ENCODE peak calls at places on chromosomes 3 and 15, in eight cellular contexts. M, N, X, G, A, P, J and W are unnamed samples.

GRCh38 chr3:162897286-162897685 is 1400.7 kb downstream of the OTOL1 start:
- DNase-seq in J (no peak), G (no peak), M (no peak), A (no peak), X (no peak), N (no peak), P (no peak), W (no peak)

GRCh38 chr15:76341366-76342045 is 4.9 kb downstream of the ISL2 start:
- DNase-seq in J (no peak), N (no peak), X (no peak), M (peak; percentile 43), A (no peak), P (peak; percentile 76), G (no peak), W (no peak)

GRCh38 chr15:39997031-39997430 is 42.0 kb downstream of the SRP14 start:
- DNase-seq in X (no peak), N (no peak), J (no peak), G (no peak), A (no peak), P (no peak), M (no peak), W (no peak)

GRCh38 chr15:99249270-99249817 is at the start of gene TTC23:
- DNase-seq in N (no peak), M (peak; percentile 21), A (peak; percentile 23), P (peak; percentile 48), G (peak; percentile 86), J (no peak), X (no peak), W (no peak)

GRCh38 chr3:101950510-101950909 is 101.2 kb downstream of the NFKBIZ start:
- DNase-seq in J (no peak), M (no peak), P (no peak), N (no peak), G (no peak), X (peak; percentile 87), A (no peak), W (no peak)

GRCh38 chr3:31546152-31546551 is 13.4 kb downstream of the STT3B start:
- DNase-seq in P (no peak), A (no peak), M (no peak), J (no peak), G (no peak), X (no peak), N (no peak), W (peak; percentile 67)

GRCh38 chr3:17195856-17196604 is 311.3 kb downstream of the PLCL2 start:
- DNase-seq in P (no peak), G (no peak), M (no peak), A (no peak), X (peak; percentile 83), N (no peak), J (no peak), W (no peak)

GRCh38 chr3:30167511-30168135 is 438.8 kb upstream of the TGFBR2 start:
- DNase-seq in A (no peak), J (no peak), X (no peak), P (no peak), G (no peak), N (no peak), M (no peak), W (no peak)

GRCh38 chr3:129616713-129617112 is 10.2 kb upstream of the PLXND1 start:
- DNase-seq in X (no peak), M (no peak), J (no peak), G (no peak), A (no peak), N (no peak), P (no peak), W (peak; percentile 74)

DNA sequence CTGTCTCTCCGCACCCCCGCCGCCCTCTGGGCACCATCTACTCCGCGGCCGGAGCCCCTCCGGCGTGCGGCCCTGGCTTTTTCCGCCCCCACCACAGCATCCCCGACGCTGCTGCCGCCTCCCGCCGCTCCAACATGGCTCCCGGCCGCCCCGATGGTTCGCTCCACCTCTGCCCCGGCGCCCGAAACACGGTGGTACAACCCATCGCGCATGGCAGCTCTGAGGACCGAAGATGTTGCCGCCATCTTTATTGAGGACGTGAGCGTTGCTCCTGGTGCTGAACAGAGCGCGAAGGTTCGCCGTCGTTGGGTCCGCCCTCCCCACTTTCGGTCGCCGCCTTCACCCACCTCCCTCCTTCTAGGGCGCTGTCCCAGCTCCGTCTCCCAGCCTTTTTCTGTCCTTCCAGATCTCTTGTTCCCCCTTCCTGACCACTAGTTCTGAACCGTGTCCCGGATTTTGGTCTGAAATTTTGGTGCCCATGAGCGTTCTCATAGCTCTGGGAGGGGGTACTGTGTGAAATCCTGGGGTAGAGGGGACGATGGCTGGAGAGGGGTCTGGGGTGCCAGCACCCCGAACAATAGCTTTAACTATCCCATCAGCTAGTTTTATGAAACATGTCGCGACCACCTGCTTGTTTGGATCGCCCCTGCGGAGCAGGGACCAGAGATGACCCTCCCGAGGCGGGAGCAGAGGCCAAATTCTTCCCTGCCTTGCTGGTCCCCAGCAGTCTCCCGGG is at the start of gene CELSR3:
- DNase-seq in J (peak; percentile 50), X (peak; percentile 33), M (peak; percentile 77), G (peak; percentile 51), P (peak; percentile 91), A (peak; percentile 53), N (peak; percentile 64), W (no peak)
- TF ChIP-seq POLR2A in J (no peak), X (peak; percentile 45), M (peak; percentile 24), G (peak; percentile 65), P (peak; percentile 74), A (no peak), N (peak; percentile 32), W (no peak)

GRCh38 chr3:185714085-185714484 is 110.8 kb downstream of the IGF2BP2 start:
- DNase-seq in A (no peak), P (no peak), M (no peak), G (no peak), X (no peak), N (no peak), J (no peak), W (no peak)
- H3K4me1 ChIP-seq in A (no peaks in the 10 kb centered on the region), P (peaks cover 28% of the 10 kb centered on the region), M (peaks cover 6% of the 10 kb centered on the region), G (peaks cover 23% of the 10 kb centered on the region), X (no peaks in the 10 kb centered on the region), N (no peaks in the 10 kb centered on the region), J (peaks cover 6% of the 10 kb centered on the region), W (no peaks in the 10 kb centered on the region)

GRCh38 chr3:98807565-98807964 is 44.4 kb downstream of the ST3GAL6 start:
- DNase-seq in A (no peak), G (no peak), M (no peak), J (no peak), N (no peak), X (no peak), P (no peak), W (no peak)
- TF ChIP-seq EP300 in A (no peak), G (no peak), M (no peak), J (no peak), N (no peak), X (no peak), P (no peak), W (no peak)

GRCh38 chr15:41573396-41573795 is 14.4 kb downstream of the TYRO3 start:
- DNase-seq in P (no peak), G (no peak), N (no peak), X (no peak), J (no peak), A (no peak), M (no peak), W (no peak)

GRCh38 chr15:41574158-41574557 is 15.1 kb downstream of the TYRO3 start:
- DNase-seq in M (no peak), X (no peak), J (no peak), A (no peak), G (no peak), P (no peak), N (no peak), W (no peak)

GRCh38 chr15:41570764-41571163 is 11.8 kb downstream of the TYRO3 start:
- DNase-seq in X (no peak), M (no peak), A (no peak), N (no peak), J (no peak), P (no peak), G (no peak), W (no peak)

GRCh38 chr15:41572866-41573265 is 13.9 kb downstream of the TYRO3 start:
- DNase-seq in P (no peak), X (no peak), A (no peak), N (no peak), M (no peak), G (no peak), J (no peak), W (no peak)

DNA sequence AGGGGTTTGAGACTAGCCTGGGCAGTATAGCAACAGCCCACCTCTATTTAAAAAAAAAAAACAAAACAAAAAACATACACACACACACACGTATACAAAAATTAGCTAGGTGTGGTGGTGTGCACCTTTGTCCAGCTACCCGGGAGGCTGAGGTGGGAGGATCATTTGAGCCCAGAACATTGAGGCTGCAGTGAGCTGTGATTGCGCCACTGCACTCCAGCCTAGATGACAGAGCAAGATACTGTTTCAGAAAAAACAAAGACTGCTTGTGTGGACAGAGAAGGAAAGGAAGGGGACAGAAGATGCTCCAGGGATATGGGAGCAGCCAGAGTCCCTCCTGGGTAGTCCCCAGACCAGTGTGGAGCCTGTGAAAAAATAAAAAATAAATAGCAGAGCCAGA is 12.9 kb downstream of the TYRO3 start:
- DNase-seq in M (no peak), X (no peak), N (no peak), A (no peak), P (no peak), J (no peak), G (no peak), W (no peak)
- TF ChIP-seq POLR2A in M (no peak), X (no peak), N (no peak), A (no peak), P (no peak), J (no peak), G (no peak), W (no peak)